ENCODE peak calls at places on chromosomes 4 and X, in seven cellular contexts. Y, A, E, J, Q, M and I are unnamed samples.

GRCh38 chr4:167986044-167986443 is 106.3 kb upstream of the ANXA10 start:
- DNase-seq in A (no peak), Q (no peak), E (no peak), M (no peak), Y (no peak), J (no peak), I (no peak)

GRCh38 chr4:138410266-138410665 is 168.1 kb upstream of the SLC7A11 start:
- DNase-seq in Y (no peak), E (no peak), J (peak; percentile 71), A (no peak), M (no peak), Q (no peak), I (no peak)

GRCh38 chr4:142281999-142282398 is 564.1 kb downstream of the INPP4B start:
- DNase-seq in A (no peak), J (no peak), M (no peak), Y (no peak), E (no peak), Q (no peak), I (no peak)

GRCh38 chr4:149441338-149441737 is 374.3 kb downstream of the IQCM start:
- DNase-seq in J (no peak), Y (no peak), M (no peak), A (no peak), Q (no peak), E (no peak), I (no peak)

GRCh38 chrX:7133036-7133412 is 14.5 kb upstream of the STS start:
- DNase-seq in A (no peak), Q (no peak), J (no peak), Y (no peak), E (no peak), M (no peak), I (no peak)

GRCh38 chr4:42630908-42631307 is 26.0 kb downstream of the ATP8A1 start:
- DNase-seq in A (no peak), Y (no peak), J (no peak), M (no peak), E (no peak), Q (no peak), I (no peak)

GRCh38 chrX:47751670-47752069 is 85.0 kb upstream of the ZNF81 start:
- DNase-seq in M (no peak), Y (peak; percentile 54), E (peak; percentile 40), Q (peak; percentile 25), J (peak; percentile 74), A (no peak), I (peak; percentile 55)

GRCh38 chr4:2762048-2762447 is 5.9 kb upstream of the TNIP2 start:
- DNase-seq in E (no peak), Q (no peak), M (no peak), A (no peak), Y (no peak), J (no peak), I (no peak)

GRCh38 chrX:119942831-119943184 is 743 bp downstream of the NKAP start:
- DNase-seq in Q (peak; percentile 4), Y (no peak), J (peak; percentile 2), A (no peak), M (no peak), E (no peak), I (no peak)

GRCh38 chr4:159498371-159499115 is 395.7 kb downstream of the RAPGEF2 start:
- DNase-seq in Y (peak; percentile 90), E (no peak), A (no peak), Q (no peak), J (peak; percentile 75), M (no peak), I (peak; percentile 24)

GRCh38 chr4:121277194-121278105 is 103.4 kb downstream of the QRFPR start:
- DNase-seq in E (peak; percentile 14), M (no peak), Y (no peak), Q (peak; percentile 48), J (no peak), A (no peak), I (no peak)

GRCh38 chr4:153113061-153113837 is 91.0 kb upstream of the TRIM2 start:
- DNase-seq in Q (no peak), J (no peak), Y (no peak), A (no peak), M (no peak), E (no peak), I (no peak)

DNA sequence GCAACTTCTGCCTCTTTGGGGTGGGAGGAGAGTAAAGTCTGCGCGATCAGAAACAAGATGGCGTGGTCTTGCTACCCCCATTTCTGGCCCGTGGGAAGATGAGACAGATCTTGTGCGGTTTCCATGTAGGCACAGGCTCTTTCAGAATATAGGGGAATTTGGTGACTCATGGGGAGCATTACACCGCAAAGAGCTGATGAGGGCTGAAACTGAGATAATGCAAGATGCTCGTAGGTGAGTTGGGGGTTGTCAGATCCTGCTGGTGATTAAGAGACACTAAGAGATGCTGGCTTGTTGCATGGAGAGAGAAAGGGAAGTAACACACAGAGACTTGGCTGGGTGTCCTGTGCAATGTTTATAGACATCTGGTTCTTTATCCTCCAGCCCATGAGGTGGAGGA is 1.5 kb downstream of the EVC start:
- DNase-seq in J (no peak), Y (no peak), M (no peak), Q (no peak), A (no peak), E (no peak), I (no peak)
- TF ChIP-seq POLR2A in J (no peak), Y (no peak), M (peak; percentile 37), Q (no peak), A (no peak), E (no peak), I (no peak)

GRCh38 chrX:77785746-77786548 is at the start of gene ATRX:
- DNase-seq in E (peak; percentile 87), J (peak; percentile 58), Y (peak; percentile 74), A (peak; percentile 77), Q (peak; percentile 87), M (peak; percentile 56), I (peak; percentile 73)
- TF ChIP-seq POLR2A in E (peak; percentile 71), J (peak; percentile 62), Y (peak; percentile 25), A (no peak), Q (peak; percentile 81), M (peak; percentile 86), I (peak; percentile 71)

DNA sequence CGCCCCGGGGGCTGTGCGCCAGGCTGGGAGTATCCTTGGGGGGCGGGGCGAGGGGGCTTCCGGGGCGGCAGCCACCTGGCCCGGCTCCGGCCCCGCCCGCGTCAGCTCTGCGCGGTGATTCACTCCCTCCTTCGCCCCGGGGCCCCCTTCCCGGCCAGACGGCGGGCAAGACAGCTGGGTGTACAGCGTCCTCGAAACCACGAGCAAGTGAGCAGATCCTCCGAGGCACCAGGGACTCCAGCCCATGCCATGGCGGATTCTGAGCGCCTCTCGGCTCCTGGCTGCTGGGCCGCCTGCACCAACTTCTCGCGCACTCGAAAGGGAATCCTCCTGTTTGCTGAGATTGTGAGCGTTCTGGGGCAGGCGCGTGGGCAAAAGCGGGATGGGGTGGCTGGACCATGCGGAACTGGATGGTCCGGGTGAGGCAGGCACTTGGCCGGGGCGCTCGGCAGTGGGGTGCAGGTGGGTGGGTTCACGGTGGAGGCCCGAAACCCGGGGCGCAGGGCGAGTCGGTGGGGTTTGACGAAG is at the start of gene PLP2:
- DNase-seq in M (no peak), Q (peak; percentile 66), E (peak; percentile 84), Y (peak; percentile 55), J (peak; percentile 27), A (peak; percentile 78), I (peak; percentile 71)
- TF ChIP-seq POLR2A in M (peak; percentile 52), Q (peak; percentile 68), E (peak; percentile 54), Y (peak; percentile 16), J (no peak), A (no peak), I (peak; percentile 84)

DNA sequence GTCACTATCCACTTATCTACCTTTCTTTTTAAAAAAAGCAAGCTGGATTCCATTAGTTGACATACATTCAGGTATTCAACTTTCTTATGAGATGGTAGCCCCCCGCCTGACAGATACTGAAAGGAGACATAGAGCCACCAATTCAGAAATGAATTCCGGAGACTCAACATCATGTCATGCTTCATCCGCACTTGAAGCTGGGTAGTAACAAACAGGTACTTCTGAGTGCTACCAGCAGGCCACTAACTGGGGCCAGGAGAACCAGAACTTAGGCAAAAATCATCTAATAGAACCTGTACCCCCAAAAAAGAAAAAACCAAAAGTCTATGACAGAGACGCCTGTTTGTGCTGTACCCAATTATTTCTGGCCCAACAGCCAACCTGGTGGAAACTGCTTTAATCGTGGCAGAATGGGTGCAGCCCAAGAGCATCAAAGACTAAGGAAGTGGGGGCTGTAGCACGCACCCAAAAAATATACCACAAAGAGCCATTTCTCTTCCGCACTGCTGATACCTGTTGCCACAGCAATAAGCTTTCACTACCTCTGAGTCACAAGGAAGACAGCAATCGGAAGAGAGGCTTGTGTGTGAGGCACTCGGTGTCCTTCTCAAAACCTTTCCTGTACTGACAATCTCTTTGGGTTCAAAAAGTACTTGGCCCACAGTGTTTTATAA is 84.8 kb downstream of the AFAP1 start:
- DNase-seq in M (no peak), Q (no peak), J (no peak), A (no peak), E (no peak), Y (no peak), I (no peak)
- TF ChIP-seq POLR2A in M (no peak), Q (no peak), J (no peak), A (no peak), E (no peak), Y (no peak), I (no peak)

GRCh38 chr4:112318239-112319142 is 21.3 kb downstream of the ALPK1 start:
- DNase-seq in M (no peak), Q (no peak), Y (no peak), A (no peak), E (no peak), J (no peak), I (no peak)
- TF ChIP-seq POLR2A in M (peak; percentile 71), Q (no peak), Y (no peak), A (no peak), E (no peak), J (no peak), I (no peak)

GRCh38 chr4:185209031-185209851 is at the start of gene SNX25:
- DNase-seq in J (peak; percentile 94), Q (peak; percentile 78), Y (peak; percentile 94), A (peak; percentile 90), E (peak; percentile 86), M (peak; percentile 72), I (peak; percentile 97)
- TF ChIP-seq POLR2A in J (peak; percentile 98), Q (peak; percentile 49), Y (peak; percentile 93), A (no peak), E (peak; percentile 28), M (peak; percentile 84), I (peak; percentile 64)

GRCh38 chrX:151875270-151876026 is 37.2 kb upstream of the MAGEA4 start:
- DNase-seq in A (no peak), Y (no peak), J (no peak), E (no peak), M (no peak), Q (no peak), I (no peak)
- TF ChIP-seq POLR2A in A (no peak), Y (no peak), J (no peak), E (no peak), M (no peak), Q (no peak), I (no peak)